ENCODE peak calls at places on chromosomes 3 and 15, in nine cellular contexts. G is pancreas, A is fibroblast of villous mesenchyme, U is neural crest cell, Y is suprapubic skin, T is breast epithelium, I is omental fat pad, L is fibroblast of pulmonary artery, X is endothelial cell of umbilical vein. E is an unnamed sample.

GRCh38 chr3:49276475-49277356 is at the start of gene C3orf62:
- DNase-seq in T (peak; percentile 94), G (peak; percentile 87), X (peak; percentile 87), L (peak; percentile 84), I (peak; percentile 71), Y (peak; percentile 94), U (no peak), A (peak; percentile 86), E (peak; percentile 49)

GRCh38 chr3:35562141-35562540 is 77.2 kb upstream of the ARPP21 start:
- DNase-seq in I (no peak), U (no peak), A (no peak), T (no peak), G (no peak), L (no peak), X (no peak), Y (no peak), E (no peak)

GRCh38 chr3:126852536-126852935 is 130.4 kb upstream of the PLXNA1 start:
- DNase-seq in T (no peak), U (no peak), L (no peak), I (no peak), X (no peak), G (no peak), A (no peak), Y (no peak), E (no peak)

GRCh38 chr3:44323341-44323955 is 15.1 kb upstream of the TCAIM start:
- DNase-seq in A (peak; percentile 79), L (peak; percentile 82), U (peak; percentile 68), T (no peak), X (peak; percentile 80), Y (peak; percentile 73), I (peak; percentile 79), G (peak; percentile 74), E (no peak)

GRCh38 chr15:76401285-76401684 is 64.7 kb downstream of the ISL2 start:
- DNase-seq in T (no peak), L (peak; percentile 1), I (no peak), X (no peak), A (peak; percentile 78), U (no peak), G (no peak), Y (no peak), E (no peak)

GRCh38 chr15:68409736-68410370 is 22.1 kb downstream of the ITGA11 start:
- DNase-seq in T (no peak), G (no peak), I (no peak), X (no peak), Y (peak; percentile 45), A (no peak), U (no peak), L (no peak), E (no peak)

GRCh38 chr15:68431792-68432401 is at the start of gene ITGA11:
- DNase-seq in A (peak; percentile 65), U (peak; percentile 57), I (no peak), X (peak; percentile 60), T (no peak), Y (no peak), G (peak; percentile 45), L (peak; percentile 59), E (no peak)

GRCh38 chr3:133548090-133548489 is 25.4 kb upstream of the CDV3 start:
- DNase-seq in I (no peak), T (no peak), Y (no peak), G (no peak), L (peak; percentile 43), U (no peak), X (no peak), A (no peak), E (no peak)

GRCh38 chr3:161050929-161051328 is 54.2 kb downstream of the B3GALNT1 start:
- DNase-seq in L (no peak), X (no peak), A (no peak), T (no peak), U (no peak), I (no peak), Y (no peak), G (no peak), E (no peak)

GRCh38 chr15:68479406-68479805 is 47.4 kb upstream of the ITGA11 start:
- DNase-seq in X (no peak), T (no peak), A (peak; percentile 83), L (peak; percentile 79), I (no peak), G (no peak), Y (no peak), U (no peak), E (no peak)

GRCh38 chr15:99155961-99156443 is 51.1 kb downstream of the SYNM start:
- DNase-seq in A (peak; percentile 85), L (no peak), U (no peak), G (no peak), T (no peak), I (no peak), Y (no peak), X (no peak), E (no peak)

GRCh38 chr3:99700637-99701268 is 62.4 kb downstream of the COL8A1 start:
- DNase-seq in T (no peak), G (no peak), A (peak; percentile 84), L (peak; percentile 79), X (peak; percentile 86), I (no peak), Y (no peak), U (no peak), E (no peak)

GRCh38 chr3:5791558-5791957 is 604.1 kb downstream of the EDEM1 start:
- DNase-seq in X (no peak), L (no peak), G (no peak), I (no peak), T (no peak), Y (no peak), A (no peak), U (no peak), E (no peak)

GRCh38 chr3:5784656-5785055 is 597.1 kb downstream of the EDEM1 start:
- DNase-seq in G (no peak), X (no peak), A (no peak), L (no peak), Y (no peak), I (no peak), U (no peak), T (no peak), E (no peak)

DNA sequence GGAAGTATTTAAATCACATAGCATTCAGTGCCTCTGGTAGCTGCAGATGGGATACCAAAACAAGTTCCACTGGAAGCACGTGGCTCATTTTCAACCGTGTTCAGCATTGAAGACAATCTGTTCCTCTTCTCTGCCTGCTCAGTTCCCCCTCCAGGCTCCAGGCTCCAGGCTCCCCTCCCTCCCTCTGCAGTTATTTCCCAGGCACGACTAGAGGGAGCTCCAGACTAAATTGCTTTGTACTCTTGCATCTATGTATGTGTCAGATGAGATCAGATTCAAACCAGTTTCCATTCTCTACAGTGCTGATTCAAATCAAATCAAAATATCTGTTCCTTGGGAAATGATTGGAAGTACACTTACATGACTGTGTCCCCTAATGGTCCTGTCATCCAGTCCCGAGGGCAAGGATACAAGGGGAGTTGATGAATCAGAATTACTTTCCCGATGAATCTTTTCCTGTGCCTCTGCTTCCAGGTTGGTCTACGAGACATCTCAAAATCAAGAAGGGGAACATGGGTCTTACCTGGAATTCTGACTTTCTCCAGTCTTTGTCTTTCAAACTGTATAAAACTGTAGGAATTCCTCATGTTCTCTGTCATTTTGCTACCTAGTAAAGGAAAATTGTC is 600.5 kb downstream of the EDEM1 start:
- DNase-seq in U (peak; percentile 6), L (no peak), A (no peak), G (peak; percentile 11), X (no peak), T (no peak), Y (no peak), I (no peak), E (no peak)
- TF ChIP-seq CTCF in U (peak; percentile 59), L (no peak), A (no peak), G (no peak), X (no peak), T (peak; percentile 13), Y (no peak), I (no peak), E (no peak)

GRCh38 chr3:31093608-31093990 is 199.1 kb upstream of the GADL1 start:
- DNase-seq in G (no peak), X (peak; percentile 18), I (no peak), A (no peak), L (no peak), T (no peak), Y (no peak), U (no peak), E (no peak)

GRCh38 chr3:31095254-31095653 is 200.8 kb upstream of the GADL1 start:
- DNase-seq in G (no peak), I (no peak), U (no peak), X (no peak), Y (no peak), A (no peak), L (no peak), T (no peak), E (no peak)

GRCh38 chr3:31094048-31094447 is 199.6 kb upstream of the GADL1 start:
- DNase-seq in G (no peak), T (no peak), Y (no peak), L (no peak), I (no peak), A (peak; percentile 40), U (no peak), X (no peak), E (no peak)

GRCh38 chr3:31092748-31093607 is 198.5 kb upstream of the GADL1 start:
- DNase-seq in U (no peak), L (peak; percentile 70), T (no peak), I (no peak), A (peak; percentile 30), G (no peak), X (peak; percentile 59), Y (no peak), E (no peak)

GRCh38 chr3:31091748-31092147 is 197.3 kb upstream of the GADL1 start:
- DNase-seq in A (no peak), X (no peak), I (no peak), G (no peak), U (no peak), T (no peak), Y (no peak), L (no peak), E (no peak)
- TF ChIP-seq CTCF in A (no peak), X (no peak), I (no peak), G (no peak), U (no peak), T (no peak), Y (no peak), L (no peak), E (no peak)

GRCh38 chr3:100796556-100796955 is 87.3 kb downstream of the TFG start:
- DNase-seq in X (peak; percentile 62), T (no peak), Y (no peak), I (no peak), A (peak; percentile 29), L (peak; percentile 38), U (no peak), G (no peak), E (no peak)
- TF ChIP-seq CTCF in X (peak; percentile 21), T (no peak), Y (no peak), I (no peak), A (peak; percentile 32), L (peak; percentile 39), U (no peak), G (no peak), E (no peak)

DNA sequence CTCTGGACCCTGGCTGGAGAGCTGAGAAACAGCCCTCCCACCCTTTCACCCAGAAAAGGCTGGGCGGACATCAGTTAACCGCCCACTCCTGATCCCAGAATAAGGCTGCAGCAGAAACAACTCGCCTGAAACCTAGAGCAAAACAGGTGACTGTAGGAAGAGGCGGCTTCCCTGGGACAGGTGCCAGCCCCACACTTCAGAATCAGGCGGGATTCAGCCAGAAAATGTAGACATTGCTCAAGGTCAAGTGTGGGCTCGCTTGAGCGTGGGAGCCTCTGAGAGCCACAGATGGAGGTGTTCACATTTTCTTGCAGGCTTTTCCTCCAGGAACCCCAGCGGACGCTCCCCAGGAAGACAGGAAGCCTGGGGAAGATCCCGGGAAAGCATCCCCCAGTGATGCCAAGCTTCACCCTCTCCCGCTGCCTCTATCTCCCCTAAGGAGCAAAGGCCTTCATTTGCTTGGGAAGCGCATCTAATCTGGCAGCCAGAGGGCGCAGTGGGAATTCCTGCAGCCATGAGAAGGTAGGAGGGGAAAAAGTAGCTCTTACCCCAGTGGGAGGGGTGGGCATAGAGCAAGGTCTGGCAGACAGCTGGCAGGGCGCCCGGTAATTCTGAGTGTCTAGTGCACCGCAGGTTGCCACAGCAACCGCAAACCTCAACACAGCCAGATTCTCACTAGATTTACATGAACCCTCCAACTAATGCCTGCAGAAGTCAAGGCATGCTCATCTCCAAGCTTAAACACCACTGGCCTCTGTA is 77.7 kb downstream of the OCA2 start:
- DNase-seq in A (peak; percentile 5), L (peak; percentile 34), T (no peak), I (peak; percentile 46), X (no peak), G (peak; percentile 70), U (no peak), Y (no peak), E (no peak)
- TF ChIP-seq CTCF in A (no peak), L (peak; percentile 20), T (no peak), I (no peak), X (no peak), G (peak; percentile 41), U (peak; percentile 55), Y (peak; percentile 46), E (no peak)

E was measured in esophagus squamous epithelium.